ENCODE peak calls at places on chromosomes 2 and 18, in six cellular contexts. D, S, Q, A, H and C are unnamed samples.
A peak's percentile ranks its signal among the peaks of the same experiment; 100 is the strongest.

GRCh38 chr2:118668431-118669424 is 178.7 kb downstream of the EN1 start:
- DNase-seq in S (peak; percentile 71), Q (no peak), H (peak; percentile 87), A (no peak), D (no peak), C (peak; percentile 79)

GRCh38 chr2:48424866-48425265 is 105.1 kb upstream of the STON1 start:
- DNase-seq in S (no peak), Q (no peak), D (no peak), H (no peak), A (no peak), C (no peak)

GRCh38 chr2:177348735-177349693 is 43.6 kb upstream of the AGPS start:
- DNase-seq in D (no peak), H (no peak), Q (no peak), S (no peak), A (no peak), C (no peak)

GRCh38 chr2:99081886-99082285 is 59.6 kb upstream of the C2orf15 start:
- DNase-seq in D (no peak), S (no peak), A (no peak), Q (no peak), H (no peak), C (no peak)

GRCh38 chr2:64620661-64621060 is 33.1 kb downstream of the SERTAD2 start:
- DNase-seq in A (no peak), Q (no peak), H (no peak), S (no peak), D (no peak), C (no peak)

GRCh38 chr2:46814562-46814961 is 101.0 kb downstream of the MCFD2 start:
- DNase-seq in S (no peak), A (no peak), H (no peak), D (no peak), Q (no peak), C (no peak)

GRCh38 chr2:219769044-219770030 is 141.9 kb downstream of the SLC4A3 start:
- DNase-seq in D (no peak), A (no peak), H (no peak), Q (no peak), S (peak; percentile 50), C (no peak)

GRCh38 chr2:207796585-207797350 is 27.1 kb upstream of the FZD5 start:
- DNase-seq in Q (no peak), S (peak; percentile 24), D (peak; percentile 66), H (no peak), A (no peak), C (no peak)

GRCh38 chr2:189673661-189674373 is 653 bp upstream of the ANKAR start:
- DNase-seq in S (no peak), H (no peak), A (peak; percentile 38), Q (no peak), D (no peak), C (peak; percentile 32)

GRCh38 chr18:22827216-22827615 is 105.9 kb upstream of the RBBP8 start:
- DNase-seq in Q (no peak), S (no peak), A (no peak), H (no peak), D (no peak), C (no peak)

GRCh38 chr2:96097441-96097840 is 18.9 kb downstream of the ADRA2B start:
- DNase-seq in A (no peak), H (no peak), D (no peak), S (no peak), Q (no peak), C (no peak)

GRCh38 chr18:57054891-57055290 is 92.0 kb upstream of the BOD1L2 start:
- DNase-seq in Q (no peak), H (no peak), A (no peak), S (no peak), D (no peak), C (no peak)

GRCh38 chr2:39875182-39875913 is 96.3 kb upstream of the THUMPD2 start:
- DNase-seq in A (no peak), D (no peak), H (peak; percentile 48), S (peak; percentile 66), Q (no peak), C (peak; percentile 91)

GRCh38 chr2:105261061-105261460 is 19.5 kb downstream of the GPR45 start:
- DNase-seq in A (no peak), Q (no peak), H (peak; percentile 81), D (no peak), S (peak; percentile 94), C (peak; percentile 92)

GRCh38 chr2:133389569-133389968 is 178.7 kb downstream of the NCKAP5 start:
- DNase-seq in Q (no peak), A (no peak), S (no peak), D (no peak), H (no peak), C (no peak)

GRCh38 chr18:34709631-34710429 is at the start of gene DTNA:
- DNase-seq in S (peak; percentile 69), Q (no peak), A (no peak), D (no peak), H (peak; percentile 81), C (no peak)